ENCODE peak calls at places on chromosomes 1 and 21, in seven cellular contexts. S is fibroblast of mammary gland, B is vagina, Q is PC-9, N is cardiac muscle cell, Y is fibroblast of lung, J is endodermal cell. X is an unnamed sample.

GRCh38 chr1:17531682-17532487 is 7.6 kb upstream of the ARHGEF10L start:
- DNase-seq in S (peak; percentile 44), B (no peak), Q (no peak), N (peak; percentile 85), Y (peak; percentile 50), J (no peak), X (peak; percentile 45)

GRCh38 chr1:162265983-162266382 is 110.7 kb downstream of the SPATA46 start:
- DNase-seq in S (no peak), B (no peak), Q (no peak), N (no peak), Y (no peak), J (no peak), X (no peak)

GRCh38 chr1:229887043-229887822 is 179.8 kb upstream of the GALNT2 start:
- DNase-seq in S (no peak), B (peak; percentile 42), Q (peak; percentile 87), N (no peak), Y (no peak), J (no peak), X (no peak)

GRCh38 chr1:94143173-94143808 is 22.3 kb upstream of the ABCA4 start:
- DNase-seq in S (no peak), B (no peak), Q (no peak), N (no peak), Y (no peak), J (no peak), X (peak; percentile 63)

GRCh38 chr1:6385673-6386191 is 7.8 kb downstream of the ACOT7 start:
- DNase-seq in S (peak; percentile 84), B (no peak), Q (peak; percentile 89), N (peak; percentile 91), Y (peak; percentile 87), J (peak; percentile 94), X (peak; percentile 88)

GRCh38 chr1:207825296-207825695 is 73.4 kb downstream of the CD46 start:
- DNase-seq in S (no peak), B (no peak), Q (no peak), N (no peak), Y (no peak), J (no peak), X (no peak)

GRCh38 chr1:232191560-232191959 is 438.4 kb downstream of the SIPA1L2 start:
- DNase-seq in S (no peak), B (peak; percentile 62), Q (no peak), N (no peak), Y (no peak), J (no peak), X (no peak)

GRCh38 chr1:216900116-216900620 is 176.9 kb upstream of the ESRRG start:
- DNase-seq in S (no peak), B (no peak), Q (no peak), N (no peak), Y (no peak), J (no peak), X (no peak)

GRCh38 chr21:37914211-37914900 is 1.9 kb downstream of the KCNJ6 start:
- DNase-seq in S (no peak), B (no peak), Q (no peak), N (peak; percentile 2), Y (peak; percentile 17), J (peak; percentile 95), X (peak; percentile 16)

GRCh38 chr21:38303300-38303699 is 46.5 kb downstream of the KCNJ15 start:
- DNase-seq in S (peak; percentile 100), B (no peak), Q (no peak), N (peak; percentile 88), Y (peak; percentile 93), J (no peak), X (peak; percentile 62)

GRCh38 chr1:36743286-36744005 is 260.7 kb upstream of the CSF3R start:
- DNase-seq in S (no peak), B (no peak), Q (no peak), N (no peak), Y (no peak), J (peak; percentile 34), X (no peak)

GRCh38 chr21:45265721-45266517 is 21.8 kb downstream of the POFUT2 start:
- DNase-seq in S (no peak), B (peak; percentile 77), Q (no peak), N (no peak), Y (no peak), J (peak; percentile 31), X (no peak)

GRCh38 chr1:1135339-1136111 is 19.6 kb upstream of the C1orf159 start:
- DNase-seq in S (no peak), B (no peak), Q (no peak), N (peak; percentile 13), Y (peak; percentile 12), J (no peak), X (no peak)

GRCh38 chr1:98054786-98055185 is 134.0 kb upstream of the DPYD start:
- DNase-seq in S (no peak), B (no peak), Q (no peak), N (no peak), Y (no peak), J (no peak), X (no peak)
- H3K4me3 ChIP-seq in S (no peak overlapping the region), B (no peak overlapping the region), Q (no peak overlapping the region), N (no peak overlapping the region), Y (no peak overlapping the region), J (no peak overlapping the region), X (peak overlapping the region; percentile 64)

DNA sequence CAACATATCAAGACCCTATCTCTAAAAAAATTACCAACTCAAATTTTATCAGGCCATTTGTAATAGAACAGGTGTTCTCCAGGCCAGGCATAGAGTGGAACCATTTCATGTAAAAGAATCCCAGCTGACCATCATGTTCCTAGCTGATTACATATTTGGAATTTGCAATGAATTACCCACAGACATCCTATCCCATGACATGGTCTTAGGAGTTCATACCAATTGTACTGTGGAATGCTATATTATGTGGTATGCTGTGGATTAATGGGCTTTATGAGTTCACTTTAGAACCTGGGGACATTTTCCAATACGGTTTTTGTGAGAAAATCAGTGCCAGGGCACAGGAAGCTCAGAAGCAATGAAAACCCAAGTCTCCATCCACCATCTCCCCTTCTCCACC is 110.3 kb downstream of the ZNF281 start:
- DNase-seq in S (no peak), B (no peak), Q (no peak), N (no peak), Y (no peak), J (no peak), X (no peak)
- TF ChIP-seq CTCF in S (no peak), B (no peak), Q (no peak), N (no peak), Y (no peak), J (no peak), X (no peak)

DNA sequence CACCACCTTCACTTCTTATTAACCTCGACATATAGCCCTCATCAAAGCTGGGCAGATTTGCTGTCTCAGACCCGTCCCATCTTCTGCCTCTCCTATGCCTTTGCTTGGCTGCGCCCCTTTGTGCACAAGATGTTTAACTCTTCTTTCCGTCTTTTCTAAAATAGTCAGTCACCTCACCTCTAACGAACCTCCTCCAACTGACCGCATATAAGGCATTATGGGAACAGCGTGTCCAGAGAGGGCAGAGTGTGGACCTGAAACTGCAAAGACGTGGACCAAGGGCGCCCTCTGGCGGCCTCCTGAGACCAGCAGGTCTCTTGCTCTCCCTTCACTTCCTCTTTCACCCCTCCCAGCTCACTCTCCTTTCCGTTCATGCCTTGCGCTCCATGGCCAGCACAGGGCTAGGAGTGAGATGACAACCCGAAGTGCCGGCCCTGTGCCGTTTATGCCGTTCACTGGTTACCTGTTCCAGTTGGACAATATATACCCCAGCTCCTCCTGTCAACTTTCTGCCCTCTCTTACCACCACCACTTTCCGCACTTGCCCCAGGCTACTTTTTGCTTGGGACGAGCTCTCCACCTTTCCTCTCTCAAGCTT is 2.5 kb upstream of the METTL25B start:
- DNase-seq in S (peak; percentile 93), B (no peak), Q (peak; percentile 72), N (peak; percentile 94), Y (peak; percentile 92), J (peak; percentile 96), X (peak; percentile 95)
- H3K4me3 ChIP-seq in S (peak overlapping the region; percentile 84), B (peak overlapping the region; percentile 11), Q (peak overlapping the region; percentile 90), N (peak overlapping the region; percentile 5), Y (peak overlapping the region; percentile 93), J (peak overlapping the region; percentile 97), X (peak overlapping the region; percentile 52)

DNA sequence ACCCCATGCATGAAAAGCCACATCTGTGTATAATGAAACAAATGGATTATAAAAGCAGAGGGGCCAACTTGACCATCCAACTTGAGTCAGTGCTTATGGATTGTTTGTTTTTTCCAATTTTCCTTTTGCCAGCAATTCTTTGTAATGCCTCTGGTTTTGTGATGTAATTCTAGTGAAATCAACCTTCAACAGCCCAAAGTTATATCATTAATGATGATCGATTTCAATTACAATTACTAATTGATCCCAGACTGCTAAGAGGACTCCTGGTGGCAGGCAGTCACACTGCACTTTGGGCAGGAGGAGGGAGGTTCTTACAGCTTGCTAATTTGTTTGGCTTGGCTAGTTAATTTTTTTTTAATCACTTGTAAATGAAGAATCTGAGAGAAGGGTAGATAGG is 552.3 kb downstream of the NUF2 start:
- DNase-seq in S (peak; percentile 44), B (no peak), Q (no peak), N (no peak), Y (no peak), J (no peak), X (no peak)
- TF ChIP-seq CTCF in S (peak; percentile 65), B (no peak), Q (peak; percentile 56), N (peak; percentile 29), Y (peak; percentile 57), J (peak; percentile 81), X (peak; percentile 41)

GRCh38 chr1:170675825-170676224 is 11.9 kb downstream of the PRRX1 start:
- DNase-seq in S (no peak), B (no peak), Q (no peak), N (peak; percentile 35), Y (no peak), J (no peak), X (no peak)
- H3K4me3 ChIP-seq in S (no peak overlapping the region), B (no peak overlapping the region), Q (no peak overlapping the region), N (no peak overlapping the region), Y (no peak overlapping the region), J (no peak overlapping the region), X (no peak overlapping the region)

GRCh38 chr1:34538481-34538880 is 216.4 kb upstream of the GJB5 start:
- DNase-seq in S (no peak), B (no peak), Q (no peak), N (no peak), Y (no peak), J (no peak), X (no peak)
- TF ChIP-seq CTCF in S (no peak), B (no peak), Q (no peak), N (no peak), Y (no peak), J (no peak), X (no peak)

DNA sequence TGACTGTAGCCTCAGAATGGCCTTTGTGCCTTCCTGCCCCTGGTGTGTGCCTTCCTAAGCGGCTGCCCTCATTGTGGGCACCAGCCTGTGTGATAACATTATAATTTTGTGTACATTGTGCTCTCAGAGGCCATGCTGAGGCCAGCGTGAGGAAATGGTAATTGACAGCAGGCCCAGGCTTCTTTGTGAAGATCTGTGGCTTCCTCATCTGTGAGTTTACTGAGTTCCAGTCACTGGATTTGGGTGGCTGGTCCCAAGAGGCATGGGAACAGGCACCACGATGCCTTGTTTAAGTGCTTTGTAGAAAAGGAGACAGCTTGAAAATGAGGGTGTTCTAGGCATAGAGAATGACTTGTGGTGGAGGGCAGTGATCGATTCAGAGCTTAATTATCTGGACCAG is 389.2 kb downstream of the OMA1 start:
- DNase-seq in S (no peak), B (no peak), Q (no peak), N (no peak), Y (no peak), J (no peak), X (no peak)
- H3K4me3 ChIP-seq in S (no peak overlapping the region), B (no peak overlapping the region), Q (no peak overlapping the region), N (no peak overlapping the region), Y (no peak overlapping the region), J (peak overlapping the region; percentile 55), X (no peak overlapping the region)

GRCh38 chr1:227896710-227897655 is 50.7 kb downstream of the WNT9A start:
- DNase-seq in S (no peak), B (peak; percentile 77), Q (no peak), N (no peak), Y (no peak), J (peak; percentile 38), X (no peak)
- TF ChIP-seq CTCF in S (no peak), B (no peak), Q (no peak), N (no peak), Y (no peak), J (no peak), X (no peak)